ENCODE peak calls at places on chromosome 17, in seven cellular contexts. O, R, E, G, T, X and A are unnamed samples.

GRCh38 chr17:82240506-82241182 is 11.8 kb downstream of the SLC16A3 start:
- DNase-seq in O (no peak), R (no peak), E (no peak), G (no peak), T (no peak), X (no peak), A (no peak)

GRCh38 chr17:18158022-18158600 is 25.5 kb upstream of the ALKBH5 start:
- DNase-seq in O (peak), R (peak), E (peak), G (peak), T (peak), X (peak), A (peak)

GRCh38 chr17:82985973-82986372 is 93.4 kb upstream of the METRNL start:
- DNase-seq in O (peak), R (peak), E (peak), G (no peak), T (peak), X (no peak), A (no peak)

GRCh38 chr17:12756786-12757185 is 32.5 kb upstream of the ARHGAP44 start:
- DNase-seq in O (no peak), R (no peak), E (no peak), G (no peak), T (no peak), X (no peak), A (peak)

GRCh38 chr17:1180958-1181768 is 1.4 kb upstream of the ABR start:
- DNase-seq in O (no peak), R (peak), E (no peak), G (no peak), T (no peak), X (no peak), A (no peak)

GRCh38 chr17:63930951-63931575 is 1.1 kb downstream of the CD79B start:
- DNase-seq in O (peak), R (peak), E (peak), G (peak), T (peak), X (no peak), A (no peak)

GRCh38 chr17:27858621-27859305 is 34.4 kb downstream of the LYRM9 start:
- DNase-seq in O (no peak), R (no peak), E (no peak), G (no peak), T (no peak), X (no peak), A (no peak)

GRCh38 chr17:44197107-44197506 is 2.6 kb downstream of the ATXN7L3 start:
- DNase-seq in O (no peak), R (no peak), E (no peak), G (no peak), T (no peak), X (no peak), A (no peak)

GRCh38 chr17:3761061-3761917 is 37.6 kb downstream of the HASPIN start:
- DNase-seq in O (no peak), R (no peak), E (no peak), G (no peak), T (no peak), X (no peak), A (no peak)

GRCh38 chr17:3960764-3961163 is 3.5 kb downstream of the ATP2A3 start:
- DNase-seq in O (no peak), R (no peak), E (no peak), G (no peak), T (no peak), X (no peak), A (no peak)

GRCh38 chr17:14745541-14745940 is 444.7 kb downstream of the HS3ST3B1 start:
- DNase-seq in O (no peak), R (no peak), E (no peak), G (no peak), T (no peak), X (no peak), A (no peak)

GRCh38 chr17:52537368-52537767 is 378.9 kb upstream of the CA10 start:
- DNase-seq in O (no peak), R (no peak), E (no peak), G (no peak), T (no peak), X (no peak), A (no peak)

GRCh38 chr17:81532490-81533287 is 4.5 kb downstream of the FSCN2 start:
- DNase-seq in O (no peak), R (no peak), E (no peak), G (no peak), T (no peak), X (no peak), A (no peak)